ENCODE peak calls at places on chromosomes 3 and 15, in eight cellular contexts. E is GM13977; G is Calu3; S is iPS-NIHi11; Y is stimulated activated naive CD8-positive, alpha-beta T cell treated with anti-CD3 and anti-CD28 coated beads, Interleukin-15, amount 100 ng/mL, for 72 hours; N is endodermal cell; H is T follicular helper cell; V is A549. K is an unnamed sample.

GRCh38 chr3:106341090-106341489 is 472.3 kb upstream of the CBLB start:
- DNase-seq in E (no peak), G (no peak), S (no peak), Y (no peak), N (no peak), H (no peak), V (no peak), K (no peak)

GRCh38 chr15:91950054-91950453 is 96.5 kb downstream of the SLCO3A1 start:
- DNase-seq in E (no peak), G (no peak), S (no peak), Y (no peak), N (peak; percentile 66), H (no peak), V (no peak), K (no peak)

GRCh38 chr3:193771736-193772135 is 178.7 kb downstream of the OPA1 start:
- DNase-seq in E (no peak), G (no peak), S (no peak), Y (no peak), N (peak; percentile 18), H (no peak), V (no peak), K (no peak)

GRCh38 chr3:182490601-182491485 is 302.5 kb upstream of the ATP11B start:
- DNase-seq in E (no peak), G (peak; percentile 54), S (peak; percentile 25), Y (no peak), N (no peak), H (no peak), V (peak; percentile 5), K (no peak)

GRCh38 chr3:154421067-154421466 is 8.9 kb downstream of the GPR149 start:
- DNase-seq in E (no peak), G (peak; percentile 43), S (peak; percentile 17), Y (no peak), N (peak; percentile 75), H (no peak), V (no peak), K (no peak)

GRCh38 chr15:33142708-33143107 is 51.8 kb downstream of the FMN1 start:
- DNase-seq in E (no peak), G (no peak), S (no peak), Y (no peak), N (no peak), H (no peak), V (no peak), K (no peak)

GRCh38 chr3:171801738-171802600 is 8.3 kb downstream of the PLD1 start:
- DNase-seq in E (no peak), G (no peak), S (no peak), Y (no peak), N (no peak), H (no peak), V (no peak), K (no peak)

GRCh38 chr3:139601191-139601961 is 61.8 kb upstream of the RBP1 start:
- DNase-seq in E (no peak), G (no peak), S (no peak), Y (no peak), N (no peak), H (no peak), V (no peak), K (no peak)

GRCh38 chr3:43620953-43621405 is 832 bp downstream of the ANO10 start:
- DNase-seq in E (peak; percentile 13), G (no peak), S (no peak), Y (no peak), N (no peak), H (no peak), V (peak; percentile 1), K (peak; percentile 13)

GRCh38 chr3:64143399-64144130 is 81.7 kb downstream of the PRICKLE2 start:
- DNase-seq in E (no peak), G (no peak), S (no peak), Y (no peak), N (peak; percentile 7), H (no peak), V (no peak), K (no peak)

GRCh38 chr3:141105828-141106628 is 54.9 kb downstream of the SPSB4 start:
- DNase-seq in E (peak; percentile 74), G (peak; percentile 85), S (peak; percentile 67), Y (peak; percentile 56), N (peak; percentile 89), H (peak; percentile 33), V (peak; percentile 41), K (peak; percentile 77)

GRCh38 chr3:14925729-14926591 is 21.4 kb upstream of the NR2C2 start:
- DNase-seq in E (peak; percentile 58), G (peak; percentile 52), S (peak; percentile 70), Y (no peak), N (peak; percentile 79), H (no peak), V (peak; percentile 70), K (peak; percentile 77)